ENCODE peak calls at places on chromosome 15, in eight cellular contexts. E is heart right ventricle, C is H7, M is body of pancreas, R is mammary epithelial cell, U is AG09309, Y is SJSA1, T is fibroblast of the aortic adventitia. Z is an unnamed sample.
A peak's percentile ranks its signal among the peaks of the same experiment; 100 is the strongest.

GRCh38 chr15:98689431-98689861 is 41.1 kb downstream of the IGF1R start:
- DNase-seq in E (no peak), C (no peak), M (no peak), R (peak; percentile 52), U (no peak), Y (no peak), T (peak; percentile 68), Z (peak; percentile 69)

GRCh38 chr15:48614051-48614450 is 31.5 kb downstream of the FBN1 start:
- DNase-seq in E (no peak), C (no peak), M (no peak), R (no peak), U (no peak), Y (no peak), T (no peak), Z (no peak)

GRCh38 chr15:65873271-65873670 is 4.0 kb downstream of the RAB11A start:
- DNase-seq in E (no peak), C (no peak), M (no peak), R (peak; percentile 6), U (no peak), Y (no peak), T (peak; percentile 3), Z (peak; percentile 53)

GRCh38 chr15:48617619-48618018 is 27.9 kb downstream of the FBN1 start:
- DNase-seq in E (no peak), C (no peak), M (peak; percentile 23), R (no peak), U (peak; percentile 70), Y (no peak), T (peak; percentile 98), Z (no peak)

GRCh38 chr15:29430124-29430523 is 160.5 kb upstream of the NSMCE3 start:
- DNase-seq in E (no peak), C (no peak), M (no peak), R (no peak), U (no peak), Y (no peak), T (no peak), Z (no peak)

GRCh38 chr15:48721061-48721810 is 75.7 kb upstream of the FBN1 start:
- DNase-seq in E (no peak), C (no peak), M (no peak), R (no peak), U (peak; percentile 31), Y (no peak), T (peak; percentile 82), Z (no peak)

GRCh38 chr15:63634154-63634553 is 37.0 kb downstream of the FBXL22 start:
- DNase-seq in E (no peak), C (no peak), M (no peak), R (no peak), U (no peak), Y (no peak), T (no peak), Z (no peak)

GRCh38 chr15:25930931-25931330 is 67.8 kb upstream of the ATP10A start:
- DNase-seq in E (no peak), C (no peak), M (no peak), R (no peak), U (peak; percentile 11), Y (no peak), T (no peak), Z (no peak)

GRCh38 chr15:45640610-45641009 is 5.8 kb downstream of the SQOR start:
- DNase-seq in E (no peak), C (no peak), M (no peak), R (peak; percentile 98), U (peak; percentile 86), Y (no peak), T (peak; percentile 87), Z (peak; percentile 99)

GRCh38 chr15:40464595-40465185 is 6.1 kb upstream of the CHST14 start:
- DNase-seq in E (no peak), C (no peak), M (no peak), R (no peak), U (no peak), Y (no peak), T (no peak), Z (no peak)

GRCh38 chr15:69920232-69920631 is 177.5 kb downstream of the TLE3 start:
- DNase-seq in E (no peak), C (no peak), M (no peak), R (no peak), U (no peak), Y (no peak), T (no peak), Z (no peak)

GRCh38 chr15:66619152-66619903 is 53.5 kb upstream of the LCTL start:
- DNase-seq in E (peak; percentile 78), C (peak; percentile 90), M (peak; percentile 84), R (peak; percentile 57), U (peak; percentile 17), Y (peak; percentile 79), T (peak; percentile 77), Z (peak; percentile 57)

GRCh38 chr15:87816811-87817210 is 439.7 kb downstream of the NTRK3 start:
- DNase-seq in E (no peak), C (no peak), M (no peak), R (peak; percentile 96), U (peak; percentile 91), Y (peak; percentile 70), T (peak; percentile 96), Z (peak; percentile 78)

GRCh38 chr15:49473031-49473430 is 50.0 kb downstream of the FGF7 start:
- DNase-seq in E (no peak), C (no peak), M (no peak), R (no peak), U (no peak), Y (no peak), T (no peak), Z (no peak)

GRCh38 chr15:95405447-95405846 is 925.1 kb upstream of the NR2F2 start:
- DNase-seq in E (no peak), C (no peak), M (no peak), R (no peak), U (no peak), Y (no peak), T (peak; percentile 40), Z (no peak)

GRCh38 chr15:51104512-51104911 is 9.8 kb upstream of the TNFAIP8L3 start:
- DNase-seq in E (peak; percentile 54), C (no peak), M (peak; percentile 35), R (no peak), U (no peak), Y (no peak), T (peak; percentile 97), Z (no peak)

GRCh38 chr15:101476756-101477155 is 12.8 kb downstream of the PCSK6 start:
- DNase-seq in E (no peak), C (no peak), M (no peak), R (no peak), U (no peak), Y (no peak), T (no peak), Z (no peak)

GRCh38 chr15:28885289-28885629 is 515 bp upstream of the APBA2 start:
- DNase-seq in E (no peak), C (no peak), M (no peak), R (no peak), U (no peak), Y (no peak), T (no peak), Z (no peak)

GRCh38 chr15:60548101-60548500 is 69.2 kb upstream of the ICE2 start:
- DNase-seq in E (no peak), C (no peak), M (no peak), R (no peak), U (no peak), Y (no peak), T (no peak), Z (no peak)

GRCh38 chr15:48859426-48859825 is 18.5 kb upstream of the EID1 start:
- DNase-seq in E (no peak), C (no peak), M (no peak), R (no peak), U (no peak), Y (no peak), T (no peak), Z (no peak)

GRCh38 chr15:69735126-69735525 is 282.5 kb downstream of the RPLP1 start:
- DNase-seq in E (no peak), C (peak; percentile 43), M (peak; percentile 36), R (no peak), U (no peak), Y (peak; percentile 94), T (peak; percentile 43), Z (no peak)

DNA sequence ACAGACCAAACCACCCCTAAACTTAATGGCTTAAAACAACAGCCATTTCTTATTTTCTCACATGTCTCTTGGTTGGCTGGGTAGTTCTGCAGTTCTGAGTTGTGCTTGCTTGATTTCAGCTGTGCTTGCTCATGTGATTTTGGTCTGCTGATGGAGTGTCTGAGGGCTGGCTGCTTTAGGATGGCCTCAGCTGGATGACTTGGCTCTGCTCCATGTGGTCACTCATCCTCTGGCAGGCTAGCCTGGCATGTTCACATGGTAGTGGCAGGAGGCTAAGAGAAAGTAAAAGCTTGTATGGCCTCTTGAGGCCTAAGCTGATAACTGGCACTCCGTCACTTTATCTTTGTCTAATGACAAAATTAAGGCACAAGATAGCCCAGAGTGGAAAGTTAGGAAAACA is 4.1 kb downstream of the SV2B start:
- DNase-seq in E (peak; percentile 29), C (no peak), M (no peak), R (no peak), U (no peak), Y (no peak), T (no peak), Z (no peak)
- H3K4me3 ChIP-seq in E (no peak overlapping the region), C (no peak overlapping the region), M (no peak overlapping the region), R (no peak overlapping the region), U (no peak overlapping the region), Y (no peak overlapping the region), T (no peak overlapping the region), Z (no peak overlapping the region)

GRCh38 chr15:85100186-85100937 is 118.7 kb downstream of the PDE8A start:
- DNase-seq in E (no peak), C (no peak), M (no peak), R (no peak), U (no peak), Y (no peak), T (no peak), Z (no peak)
- H3K4me3 ChIP-seq in E (no peak overlapping the region), C (no peak overlapping the region), M (no peak overlapping the region), R (no peak overlapping the region), U (no peak overlapping the region), Y (no peak overlapping the region), T (no peak overlapping the region), Z (no peak overlapping the region)

DNA sequence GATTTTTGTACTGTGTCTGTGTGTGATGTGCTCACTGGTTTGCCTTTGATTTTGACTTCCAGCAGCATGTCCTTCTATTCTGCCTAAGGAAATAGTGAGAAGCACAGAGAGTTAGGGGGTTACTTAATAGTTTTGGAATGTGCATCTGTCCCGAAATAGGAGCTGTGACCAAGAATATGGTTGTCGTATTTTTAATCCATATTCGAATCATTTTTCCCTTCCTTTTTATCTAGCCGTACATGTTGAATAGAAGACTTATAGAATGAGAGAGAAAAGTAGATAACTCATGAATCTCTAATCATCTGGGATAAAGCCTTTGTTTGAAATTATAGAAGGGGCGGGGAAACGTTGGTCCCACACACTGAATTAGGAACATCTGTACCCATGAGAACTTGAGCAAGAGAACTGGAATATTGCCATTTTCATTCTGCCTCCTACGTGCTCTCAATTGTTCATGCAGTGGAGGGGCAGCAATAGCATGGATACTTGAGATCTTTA is 23.6 kb downstream of the CRTC3 start:
- DNase-seq in E (no peak), C (no peak), M (no peak), R (no peak), U (peak; percentile 78), Y (no peak), T (peak; percentile 95), Z (no peak)
- H3K4me3 ChIP-seq in E (peak overlapping the region; percentile 17), C (no peak overlapping the region), M (no peak overlapping the region), R (no peak overlapping the region), U (no peak overlapping the region), Y (no peak overlapping the region), T (no peak overlapping the region), Z (no peak overlapping the region)

DNA sequence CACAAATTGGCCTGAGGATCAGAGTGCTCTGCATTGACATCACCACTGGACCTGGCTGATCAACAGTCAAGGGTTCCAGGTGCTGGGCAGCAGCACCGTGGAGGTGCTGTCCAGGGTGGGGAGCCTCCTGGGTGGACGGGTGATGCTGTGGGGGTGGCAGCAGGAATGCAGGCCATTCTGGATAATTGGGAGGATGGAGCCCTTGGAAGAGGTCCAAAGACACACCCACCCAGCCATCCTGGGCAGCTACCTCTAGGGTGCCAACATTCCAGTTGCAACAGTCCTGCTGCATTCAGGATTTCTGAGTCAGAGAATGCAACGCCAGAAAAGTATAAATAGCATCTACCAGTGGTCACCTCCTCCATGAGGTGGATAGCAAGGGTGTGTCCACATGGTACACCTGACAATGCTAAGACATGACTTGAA is 26.8 kb downstream of the STARD5 start:
- DNase-seq in E (no peak), C (no peak), M (no peak), R (peak; percentile 93), U (no peak), Y (no peak), T (peak; percentile 68), Z (peak; percentile 96)
- H3K4me3 ChIP-seq in E (peak overlapping the region; percentile 43), C (no peak overlapping the region), M (no peak overlapping the region), R (no peak overlapping the region), U (no peak overlapping the region), Y (no peak overlapping the region), T (no peak overlapping the region), Z (no peak overlapping the region)